ENCODE peak calls at places on chromosomes 16 and 17, in eight cellular contexts. One of them, this sample, is unnamed.

GRCh38 chr16:71540-72341 is 690 bp downstream of the RHBDF1 start:
- DNase-seq in stimulated activated CD8-positive, alpha-beta memory T cell treated with anti-CD3 and anti-CD28 coated beads, Interleukin-4, amount 100 ng/mL, for 24 hours: no peak
- DNase-seq in SW 1271: peak
- DNase-seq in stimulated activated CD4-positive, alpha-beta T cell treated with anti-CD3 and anti-CD28 coated beads, Interleukin-1b, Interleukin-23, amount 100 ng/mL, for 1 hour: no peak
- DNase-seq in effector CD4-positive, alpha-beta T cell: no peak
- DNase-seq in HS-27A: no peak
- DNase-seq in GM23248: peak
- DNase-seq in frontal cortex: no peak
- DNase-seq in this sample: peak

GRCh38 chr17:80096531-80097306 is 4.7 kb upstream of the GAA start:
- DNase-seq in stimulated activated CD4-positive, alpha-beta T cell treated with anti-CD3 and anti-CD28 coated beads, Interleukin-1b, Interleukin-23, amount 100 ng/mL, for 1 hour: no peak
- DNase-seq in frontal cortex: no peak
- DNase-seq in effector CD4-positive, alpha-beta T cell: no peak
- DNase-seq in GM23248: no peak
- DNase-seq in HS-27A: no peak
- DNase-seq in stimulated activated CD8-positive, alpha-beta memory T cell treated with anti-CD3 and anti-CD28 coated beads, Interleukin-4, amount 100 ng/mL, for 24 hours: no peak
- DNase-seq in SW 1271: no peak
- DNase-seq in this sample: peak

GRCh38 chr17:72719582-72720493 is 372.6 kb downstream of the SLC39A11 start:
- DNase-seq in GM23248: no peak
- DNase-seq in effector CD4-positive, alpha-beta T cell: no peak
- DNase-seq in SW 1271: no peak
- DNase-seq in stimulated activated CD8-positive, alpha-beta memory T cell treated with anti-CD3 and anti-CD28 coated beads, Interleukin-4, amount 100 ng/mL, for 24 hours: peak
- DNase-seq in frontal cortex: no peak
- DNase-seq in HS-27A: no peak
- DNase-seq in stimulated activated CD4-positive, alpha-beta T cell treated with anti-CD3 and anti-CD28 coated beads, Interleukin-1b, Interleukin-23, amount 100 ng/mL, for 1 hour: no peak
- DNase-seq in this sample: peak

GRCh38 chr16:84059111-84059510 is 16.5 kb upstream of the SLC38A8 start:
- DNase-seq in effector CD4-positive, alpha-beta T cell: no peak
- DNase-seq in HS-27A: no peak
- DNase-seq in stimulated activated CD4-positive, alpha-beta T cell treated with anti-CD3 and anti-CD28 coated beads, Interleukin-1b, Interleukin-23, amount 100 ng/mL, for 1 hour: no peak
- DNase-seq in SW 1271: no peak
- DNase-seq in stimulated activated CD8-positive, alpha-beta memory T cell treated with anti-CD3 and anti-CD28 coated beads, Interleukin-4, amount 100 ng/mL, for 24 hours: no peak
- DNase-seq in GM23248: no peak
- DNase-seq in frontal cortex: no peak
- DNase-seq in this sample: peak

GRCh38 chr17:32483451-32484019 is 3.3 kb upstream of the CDK5R1 start:
- DNase-seq in effector CD4-positive, alpha-beta T cell: peak
- DNase-seq in stimulated activated CD8-positive, alpha-beta memory T cell treated with anti-CD3 and anti-CD28 coated beads, Interleukin-4, amount 100 ng/mL, for 24 hours: no peak
- DNase-seq in GM23248: peak
- DNase-seq in HS-27A: no peak
- DNase-seq in SW 1271: peak
- DNase-seq in stimulated activated CD4-positive, alpha-beta T cell treated with anti-CD3 and anti-CD28 coated beads, Interleukin-1b, Interleukin-23, amount 100 ng/mL, for 1 hour: no peak
- DNase-seq in frontal cortex: peak
- DNase-seq in this sample: peak

GRCh38 chr17:76388966-76389888 is 4.8 kb downstream of the SPHK1 start:
- DNase-seq in frontal cortex: no peak
- DNase-seq in GM23248: peak
- DNase-seq in effector CD4-positive, alpha-beta T cell: no peak
- DNase-seq in HS-27A: no peak
- DNase-seq in stimulated activated CD4-positive, alpha-beta T cell treated with anti-CD3 and anti-CD28 coated beads, Interleukin-1b, Interleukin-23, amount 100 ng/mL, for 1 hour: no peak
- DNase-seq in stimulated activated CD8-positive, alpha-beta memory T cell treated with anti-CD3 and anti-CD28 coated beads, Interleukin-4, amount 100 ng/mL, for 24 hours: no peak
- DNase-seq in SW 1271: peak
- DNase-seq in this sample: peak

GRCh38 chr17:81428521-81428920 is 33.3 kb downstream of the BAHCC1 start:
- DNase-seq in frontal cortex: no peak
- DNase-seq in HS-27A: no peak
- DNase-seq in stimulated activated CD8-positive, alpha-beta memory T cell treated with anti-CD3 and anti-CD28 coated beads, Interleukin-4, amount 100 ng/mL, for 24 hours: no peak
- DNase-seq in stimulated activated CD4-positive, alpha-beta T cell treated with anti-CD3 and anti-CD28 coated beads, Interleukin-1b, Interleukin-23, amount 100 ng/mL, for 1 hour: no peak
- DNase-seq in GM23248: no peak
- DNase-seq in effector CD4-positive, alpha-beta T cell: no peak
- DNase-seq in SW 1271: no peak
- DNase-seq in this sample: no peak

GRCh38 chr17:10217916-10218315 is 19.5 kb upstream of the GAS7 start:
- DNase-seq in stimulated activated CD8-positive, alpha-beta memory T cell treated with anti-CD3 and anti-CD28 coated beads, Interleukin-4, amount 100 ng/mL, for 24 hours: no peak
- DNase-seq in HS-27A: no peak
- DNase-seq in SW 1271: no peak
- DNase-seq in effector CD4-positive, alpha-beta T cell: no peak
- DNase-seq in frontal cortex: no peak
- DNase-seq in GM23248: peak
- DNase-seq in stimulated activated CD4-positive, alpha-beta T cell treated with anti-CD3 and anti-CD28 coated beads, Interleukin-1b, Interleukin-23, amount 100 ng/mL, for 1 hour: no peak
- DNase-seq in this sample: no peak

GRCh38 chr17:36731091-36731490 is 129.7 kb downstream of the MRM1 start:
- DNase-seq in stimulated activated CD8-positive, alpha-beta memory T cell treated with anti-CD3 and anti-CD28 coated beads, Interleukin-4, amount 100 ng/mL, for 24 hours: no peak
- DNase-seq in GM23248: no peak
- DNase-seq in stimulated activated CD4-positive, alpha-beta T cell treated with anti-CD3 and anti-CD28 coated beads, Interleukin-1b, Interleukin-23, amount 100 ng/mL, for 1 hour: no peak
- DNase-seq in HS-27A: no peak
- DNase-seq in SW 1271: no peak
- DNase-seq in frontal cortex: no peak
- DNase-seq in effector CD4-positive, alpha-beta T cell: no peak
- DNase-seq in this sample: no peak

GRCh38 chr16:58658796-58659211 is 25.8 kb downstream of the SLC38A7 start:
- DNase-seq in frontal cortex: no peak
- DNase-seq in HS-27A: no peak
- DNase-seq in stimulated activated CD8-positive, alpha-beta memory T cell treated with anti-CD3 and anti-CD28 coated beads, Interleukin-4, amount 100 ng/mL, for 24 hours: no peak
- DNase-seq in stimulated activated CD4-positive, alpha-beta T cell treated with anti-CD3 and anti-CD28 coated beads, Interleukin-1b, Interleukin-23, amount 100 ng/mL, for 1 hour: no peak
- DNase-seq in SW 1271: no peak
- DNase-seq in effector CD4-positive, alpha-beta T cell: no peak
- DNase-seq in GM23248: peak
- DNase-seq in this sample: peak

GRCh38 chr16:57165483-57165882 is 20.4 kb downstream of the PSME3IP1 start:
- DNase-seq in frontal cortex: no peak
- DNase-seq in GM23248: no peak
- DNase-seq in HS-27A: no peak
- DNase-seq in effector CD4-positive, alpha-beta T cell: no peak
- DNase-seq in stimulated activated CD4-positive, alpha-beta T cell treated with anti-CD3 and anti-CD28 coated beads, Interleukin-1b, Interleukin-23, amount 100 ng/mL, for 1 hour: no peak
- DNase-seq in SW 1271: no peak
- DNase-seq in stimulated activated CD8-positive, alpha-beta memory T cell treated with anti-CD3 and anti-CD28 coated beads, Interleukin-4, amount 100 ng/mL, for 24 hours: no peak
- DNase-seq in this sample: no peak

GRCh38 chr17:73792994-73793393 is 148.7 kb upstream of the SDK2 start:
- DNase-seq in frontal cortex: no peak
- DNase-seq in HS-27A: no peak
- DNase-seq in stimulated activated CD8-positive, alpha-beta memory T cell treated with anti-CD3 and anti-CD28 coated beads, Interleukin-4, amount 100 ng/mL, for 24 hours: no peak
- DNase-seq in GM23248: no peak
- DNase-seq in stimulated activated CD4-positive, alpha-beta T cell treated with anti-CD3 and anti-CD28 coated beads, Interleukin-1b, Interleukin-23, amount 100 ng/mL, for 1 hour: no peak
- DNase-seq in SW 1271: no peak
- DNase-seq in effector CD4-positive, alpha-beta T cell: no peak
- DNase-seq in this sample: no peak

This sample was measured in osteoblast.